ENCODE peak calls at places on chromosome 3, in four cellular contexts. Z, W, J and Q are unnamed samples.

GRCh38 chr3:39295184-39295775 is 15.4 kb upstream of the CX3CR1 start:
- DNase-seq in Z (no peak), W (no peak), J (no peak), Q (no peak)

GRCh38 chr3:149442845-149443544 is 31.5 kb upstream of the TM4SF4 start:
- DNase-seq in Z (no peak), W (no peak), J (no peak), Q (no peak)

GRCh38 chr3:159236306-159236705 is 434.5 kb downstream of the MFSD1 start:
- DNase-seq in Z (no peak), W (no peak), J (no peak), Q (no peak)

GRCh38 chr3:117439812-117440211 is 730.2 kb downstream of the TUSC7 start:
- DNase-seq in Z (no peak), W (peak), J (no peak), Q (no peak)

GRCh38 chr3:194497799-194498575 is 11.2 kb upstream of the ATP13A3 start:
- DNase-seq in Z (peak), W (peak), J (no peak), Q (no peak)

GRCh38 chr3:69442771-69443197 is 56.9 kb upstream of the FRMD4B start:
- DNase-seq in Z (no peak), W (no peak), J (no peak), Q (no peak)

GRCh38 chr3:172106989-172107388 is 67.6 kb downstream of the FNDC3B start:
- DNase-seq in Z (no peak), W (no peak), J (peak), Q (no peak)

GRCh38 chr3:52225452-52226228 is at the start of gene TLR9:
- DNase-seq in Z (no peak), W (no peak), J (no peak), Q (no peak)

GRCh38 chr3:69612791-69613190 is 126.5 kb upstream of the MITF start:
- DNase-seq in Z (no peak), W (no peak), J (no peak), Q (no peak)

GRCh38 chr3:108031893-108032292 is 58.9 kb downstream of the CD47 start:
- DNase-seq in Z (no peak), W (no peak), J (no peak), Q (no peak)

GRCh38 chr3:72289708-72290104 is 504.8 kb upstream of the PROK2 start:
- DNase-seq in Z (no peak), W (no peak), J (peak), Q (no peak)

GRCh38 chr3:16388850-16389411 is 123.9 kb downstream of the OXNAD1 start:
- DNase-seq in Z (no peak), W (no peak), J (no peak), Q (no peak)

GRCh38 chr3:17932372-17932771 is 189.9 kb upstream of the TBC1D5 start:
- DNase-seq in Z (no peak), W (no peak), J (no peak), Q (no peak)

GRCh38 chr3:181728470-181728869 is 16.7 kb downstream of the SOX2 start:
- DNase-seq in Z (no peak), W (peak), J (no peak), Q (no peak)

GRCh38 chr3:117722856-117723255 is 1013.3 kb downstream of the TUSC7 start:
- DNase-seq in Z (no peak), W (no peak), J (no peak), Q (no peak)

GRCh38 chr3:142886938-142887337 is 1.9 kb downstream of the PCOLCE2 start:
- DNase-seq in Z (no peak), W (no peak), J (peak), Q (peak)

GRCh38 chr3:169657351-169658124 is 6.0 kb downstream of the MECOM start:
- DNase-seq in Z (no peak), W (peak), J (no peak), Q (no peak)

GRCh38 chr3:45567730-45568172 is 26.8 kb upstream of the LIMD1 start:
- DNase-seq in Z (no peak), W (no peak), J (no peak), Q (no peak)

GRCh38 chr3:123290107-123290930 is 88.6 kb downstream of the SEC22A start:
- DNase-seq in Z (no peak), W (no peak), J (no peak), Q (no peak)

GRCh38 chr3:12994357-12994606 is 78.9 kb downstream of the IQSEC1 start:
- DNase-seq in Z (peak), W (no peak), J (no peak), Q (peak)

GRCh38 chr3:171620825-171621434 is 160.7 kb upstream of the TNIK start:
- DNase-seq in Z (no peak), W (no peak), J (no peak), Q (peak)

GRCh38 chr3:61589856-61590255 is 28.5 kb downstream of the PTPRG start:
- DNase-seq in Z (no peak), W (no peak), J (no peak), Q (no peak)

GRCh38 chr3:77618686-77619085 is 578.8 kb downstream of the ROBO2 start:
- DNase-seq in Z (no peak), W (no peak), J (no peak), Q (no peak)

GRCh38 chr3:113594066-113594465 is 61.7 kb downstream of the SIDT1 start:
- DNase-seq in Z (no peak), W (no peak), J (no peak), Q (no peak)

GRCh38 chr3:100271522-100271921 is 10.7 kb downstream of the TBC1D23 start:
- DNase-seq in Z (no peak), W (no peak), J (no peak), Q (no peak)

GRCh38 chr3:137263982-137264777 is 306.4 kb downstream of the IL20RB start:
- DNase-seq in Z (no peak), W (no peak), J (no peak), Q (no peak)

GRCh38 chr3:141844108-141844507 is 32.3 kb upstream of the ATP1B3 start:
- DNase-seq in Z (no peak), W (no peak), J (peak), Q (no peak)

GRCh38 chr3:46845397-46845859 is 17.8 kb downstream of the MYL3 start:
- DNase-seq in Z (peak), W (no peak), J (peak), Q (peak)

GRCh38 chr3:48852151-48852550 is 4.5 kb upstream of the PRKAR2A start:
- DNase-seq in Z (no peak), W (no peak), J (no peak), Q (no peak)

GRCh38 chr3:151838574-151839312 is 24.8 kb downstream of the AADAC start:
- DNase-seq in Z (peak), W (peak), J (peak), Q (peak)

GRCh38 chr3:123365450-123366143 is 83.3 kb downstream of the ADCY5 start:
- DNase-seq in Z (peak), W (peak), J (peak), Q (peak)

GRCh38 chr3:140850210-140850955 is 91.3 kb upstream of the SLC25A36 start:
- DNase-seq in Z (no peak), W (no peak), J (no peak), Q (no peak)

DNA sequence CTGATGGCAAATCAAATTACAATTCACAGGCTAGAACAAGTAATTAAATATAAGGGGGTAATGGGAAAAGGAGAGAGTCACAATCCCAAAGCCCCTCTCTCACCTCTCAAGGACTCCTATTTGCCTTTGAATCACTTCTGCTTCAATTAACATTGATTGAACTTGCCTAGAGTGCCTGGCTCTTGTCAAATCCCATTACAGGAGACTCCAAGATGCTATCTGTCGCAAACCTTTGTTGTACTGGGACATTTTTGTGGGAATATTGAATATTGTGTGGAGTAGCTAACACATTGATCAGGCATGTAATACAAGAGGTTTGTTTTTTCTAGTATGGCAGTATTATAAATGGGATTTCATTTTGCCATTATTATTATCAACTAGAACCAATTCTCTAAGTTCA is 412.8 kb upstream of the AZI2 start:
- DNase-seq in Z (no peak), W (no peak), J (no peak), Q (no peak)
- TF ChIP-seq ELF4 in Z (no peak), W (no peak), J (no peak), Q (no peak)

DNA sequence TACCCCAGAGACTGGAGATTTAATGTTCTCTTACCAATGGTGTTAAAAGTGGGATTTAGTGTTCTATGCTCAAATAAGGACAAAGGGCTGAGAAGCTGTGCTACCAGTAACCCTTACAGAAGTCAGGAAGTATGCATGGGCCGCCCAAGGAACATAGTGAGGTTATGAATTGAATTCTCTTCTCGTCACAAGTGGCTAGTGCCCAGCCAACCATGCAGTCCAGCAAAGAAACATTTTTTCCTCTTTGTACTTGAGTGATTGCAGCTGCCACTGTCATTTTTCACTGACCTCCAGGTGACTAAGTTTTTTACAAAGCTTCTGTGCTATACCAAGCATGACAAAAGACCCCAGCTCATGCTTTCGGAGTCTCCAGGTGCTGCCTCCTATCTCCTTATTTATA is 110.6 kb upstream of the DCBLD2 start:
- DNase-seq in Z (no peak), W (no peak), J (no peak), Q (no peak)
- TF ChIP-seq ELF4 in Z (no peak), W (no peak), J (no peak), Q (no peak)

GRCh38 chr3:42513521-42513920 is 11.1 kb downstream of the VIPR1 start:
- DNase-seq in Z (no peak), W (no peak), J (no peak), Q (no peak)
- TF ChIP-seq ELF4 in Z (no peak), W (no peak), J (no peak), Q (no peak)

DNA sequence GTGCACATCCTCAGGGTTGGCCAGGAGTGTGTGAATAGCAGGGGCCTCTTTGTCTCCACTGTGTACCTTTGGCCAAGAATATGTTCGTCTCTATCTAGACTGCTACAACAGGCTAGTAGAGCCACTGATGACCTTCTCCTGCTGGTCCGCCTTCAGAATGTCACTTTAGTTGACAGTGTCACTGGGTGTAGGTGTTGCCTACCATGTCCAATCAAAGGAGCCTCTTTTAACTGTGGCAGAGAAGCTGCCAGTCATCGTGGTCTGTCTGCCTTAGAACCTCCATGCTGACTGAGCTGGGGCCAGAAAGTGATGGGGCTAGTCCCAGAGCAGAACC is 40.1 kb downstream of the OXSR1 start:
- DNase-seq in Z (no peak), W (no peak), J (peak), Q (no peak)
- TF ChIP-seq ELF4 in Z (no peak), W (no peak), J (no peak), Q (no peak)

GRCh38 chr3:161371441-161372320 is at the start of gene SPTSSB:
- DNase-seq in Z (peak), W (peak), J (peak), Q (peak)
- TF ChIP-seq ELF4 in Z (no peak), W (no peak), J (no peak), Q (no peak)

GRCh38 chr3:192885374-192885773 is 32.3 kb downstream of the MB21D2 start:
- DNase-seq in Z (no peak), W (no peak), J (no peak), Q (no peak)

GRCh38 chr3:192888121-192888520 is 29.5 kb downstream of the MB21D2 start:
- DNase-seq in Z (no peak), W (no peak), J (no peak), Q (no peak)

GRCh38 chr3:192887047-192887446 is 30.6 kb downstream of the MB21D2 start:
- DNase-seq in Z (no peak), W (peak), J (no peak), Q (no peak)

GRCh38 chr3:192889694-192890093 is 28.0 kb downstream of the MB21D2 start:
- DNase-seq in Z (no peak), W (no peak), J (no peak), Q (no peak)

DNA sequence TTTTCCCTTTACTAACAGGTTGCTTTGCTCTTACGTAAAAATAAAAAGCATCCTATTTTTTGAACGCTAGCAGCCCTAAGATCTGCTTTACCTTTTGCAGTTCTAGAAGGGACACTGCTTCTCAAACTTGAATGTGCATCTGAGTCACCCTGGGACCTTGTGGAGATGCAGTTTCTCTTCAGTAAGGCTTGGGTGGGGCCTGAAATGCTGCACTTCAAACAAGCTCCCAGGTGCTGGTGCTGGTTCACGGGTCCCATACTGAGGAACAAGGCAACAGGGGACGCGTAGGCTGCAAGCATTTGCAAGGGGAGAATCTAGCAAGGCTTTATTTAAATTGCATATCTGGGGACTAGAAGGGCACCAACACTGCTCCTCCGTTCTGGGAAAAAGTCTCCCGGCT is 30.0 kb downstream of the MB21D2 start:
- DNase-seq in Z (peak), W (no peak), J (no peak), Q (no peak)
- TF ChIP-seq ELF4 in Z (no peak), W (no peak), J (no peak), Q (no peak)

DNA sequence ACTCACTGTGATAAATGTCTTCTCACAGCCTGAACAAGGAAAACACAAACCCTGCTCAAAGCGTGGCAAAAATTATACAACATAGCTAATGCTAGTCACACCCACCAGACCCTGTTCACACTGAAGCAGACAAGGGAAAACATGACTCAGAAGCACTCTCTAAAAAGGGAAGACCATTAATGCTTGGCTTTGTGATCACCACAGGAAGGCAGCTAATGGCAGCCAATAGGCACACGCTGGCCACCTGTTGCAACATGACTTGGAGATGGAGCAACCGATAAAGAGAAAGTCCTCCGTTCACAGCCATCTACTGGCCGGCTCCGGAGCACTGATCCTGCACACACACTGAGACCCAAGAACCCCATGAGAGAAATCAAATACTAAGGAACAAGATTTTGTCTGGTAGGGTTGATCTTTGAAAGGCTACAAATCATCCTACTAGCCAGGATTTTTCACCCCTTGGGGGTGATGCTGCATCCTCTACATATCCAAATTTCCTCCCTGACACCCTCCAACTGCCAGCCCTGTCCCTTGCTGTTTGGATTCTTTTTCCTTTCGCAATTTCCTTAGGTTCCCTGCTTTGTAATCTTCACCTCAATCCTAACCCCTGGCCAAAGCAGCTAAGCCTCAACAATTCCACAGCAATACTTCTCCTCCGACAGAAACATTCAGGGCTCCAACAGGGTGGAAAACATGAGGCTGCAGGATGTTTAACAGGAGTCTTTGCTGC is 3.2 kb downstream of the ZXDC start:
- DNase-seq in Z (no peak), W (peak), J (peak), Q (peak)
- TF ChIP-seq ELF4 in Z (no peak), W (peak), J (no peak), Q (no peak)

GRCh38 chr3:197750396-197750831 is 731 bp downstream of the FYTTD1 start:
- DNase-seq in Z (peak), W (no peak), J (peak), Q (peak)
- TF ChIP-seq ELF4 in Z (no peak), W (no peak), J (no peak), Q (no peak)

GRCh38 chr3:129038121-129038855 is 22.3 kb upstream of the GP9 start:
- DNase-seq in Z (no peak), W (no peak), J (no peak), Q (no peak)

GRCh38 chr3:129037093-129037419 is 23.5 kb upstream of the GP9 start:
- DNase-seq in Z (no peak), W (no peak), J (no peak), Q (no peak)

GRCh38 chr3:129039271-129040038 is 21.1 kb upstream of the GP9 start:
- DNase-seq in Z (no peak), W (no peak), J (no peak), Q (no peak)

GRCh38 chr3:129040039-129040336 is 20.6 kb upstream of the GP9 start:
- DNase-seq in Z (no peak), W (no peak), J (no peak), Q (no peak)

GRCh38 chr3:129040579-129041300 is 19.8 kb upstream of the GP9 start:
- DNase-seq in Z (no peak), W (no peak), J (no peak), Q (no peak)
- TF ChIP-seq ELF4 in Z (no peak), W (no peak), J (no peak), Q (no peak)